ENCODE peak calls at places on chromosomes 1 and 21, in eight cellular contexts. P, S, C, T, O, G, I and K are unnamed samples.

GRCh38 chr21:44544566-44544965 is 4.6 kb upstream of the KRTAP10-1 start:
- DNase-seq in O (no peak), G (no peak), C (no peak), T (no peak), S (no peak), P (no peak), I (no peak), K (no peak)

GRCh38 chr1:149846042-149846441 is 53.3 kb upstream of the BOLA1 start:
- DNase-seq in O (no peak), C (no peak), S (no peak), P (peak), G (no peak), T (no peak), I (no peak), K (no peak)

GRCh38 chr1:56897150-56898004 is 42.8 kb downstream of the C8A start:
- DNase-seq in T (no peak), I (no peak), S (no peak), C (no peak), G (no peak), P (no peak), O (no peak), K (no peak)

GRCh38 chr1:20037877-20038276 is 32.1 kb upstream of the PLA2G5 start:
- DNase-seq in P (no peak), T (no peak), C (no peak), S (no peak), I (no peak), G (no peak), O (no peak), K (no peak)

GRCh38 chr1:49323925-49324540 is 547.3 kb upstream of the BEND5 start:
- DNase-seq in G (no peak), C (no peak), S (no peak), T (no peak), I (no peak), P (no peak), O (no peak), K (no peak)

GRCh38 chr1:50930193-50930592 is 29.9 kb downstream of the FAF1 start:
- DNase-seq in I (no peak), T (no peak), P (no peak), C (no peak), S (no peak), O (no peak), G (no peak), K (no peak)

GRCh38 chr1:82388679-82389078 is 587.9 kb downstream of the ADGRL2 start:
- DNase-seq in O (no peak), C (no peak), T (peak), I (no peak), G (no peak), S (peak), P (no peak), K (no peak)

GRCh38 chr1:14951766-14952165 is 201.8 kb upstream of the TMEM51 start:
- DNase-seq in G (no peak), S (no peak), O (no peak), T (no peak), C (no peak), I (no peak), P (no peak), K (no peak)

GRCh38 chr1:12140676-12141532 is 25.9 kb upstream of the TNFRSF1B start:
- DNase-seq in I (no peak), O (no peak), S (no peak), G (peak), T (no peak), C (no peak), P (no peak), K (no peak)

GRCh38 chr1:167059045-167059728 is 31.0 kb downstream of the GPA33 start:
- DNase-seq in O (peak), S (peak), C (peak), P (peak), T (peak), G (peak), I (peak), K (peak)

GRCh38 chr1:116508984-116509980 is 61.5 kb downstream of the CD58 start:
- DNase-seq in P (peak), O (no peak), I (no peak), S (no peak), C (no peak), G (no peak), T (peak), K (no peak)

GRCh38 chr1:206540044-206540758 is 32.9 kb downstream of the RASSF5 start:
- DNase-seq in G (no peak), C (peak), S (peak), I (peak), P (peak), T (no peak), O (peak), K (no peak)

GRCh38 chr1:81695741-81696140 is 105.0 kb upstream of the ADGRL2 start:
- DNase-seq in C (no peak), T (peak), G (no peak), S (no peak), I (no peak), O (no peak), P (no peak), K (no peak)

GRCh38 chr1:109783436-109783835 is 19.7 kb upstream of the EPS8L3 start:
- DNase-seq in P (no peak), G (peak), I (no peak), O (no peak), T (peak), S (peak), C (peak), K (no peak)

GRCh38 chr1:32066489-32066873 is 6.3 kb upstream of the TMEM39B start:
- DNase-seq in P (peak), O (peak), S (peak), I (no peak), T (peak), C (no peak), G (peak), K (no peak)

GRCh38 chr21:36478207-36478701 is 1.7 kb downstream of the CLDN14 start:
- DNase-seq in T (peak), C (no peak), G (no peak), S (no peak), P (no peak), O (no peak), I (no peak), K (peak)

GRCh38 chr1:183998045-183998444 is 39.5 kb downstream of the COLGALT2 start:
- DNase-seq in P (no peak), O (no peak), S (no peak), C (no peak), I (no peak), T (no peak), G (no peak), K (no peak)
- H3K27ac ChIP-seq in P (no peak), O (no peak), S (no peak), C (no peak), I (no peak), T (no peak), G (no peak), K (no peak)

DNA sequence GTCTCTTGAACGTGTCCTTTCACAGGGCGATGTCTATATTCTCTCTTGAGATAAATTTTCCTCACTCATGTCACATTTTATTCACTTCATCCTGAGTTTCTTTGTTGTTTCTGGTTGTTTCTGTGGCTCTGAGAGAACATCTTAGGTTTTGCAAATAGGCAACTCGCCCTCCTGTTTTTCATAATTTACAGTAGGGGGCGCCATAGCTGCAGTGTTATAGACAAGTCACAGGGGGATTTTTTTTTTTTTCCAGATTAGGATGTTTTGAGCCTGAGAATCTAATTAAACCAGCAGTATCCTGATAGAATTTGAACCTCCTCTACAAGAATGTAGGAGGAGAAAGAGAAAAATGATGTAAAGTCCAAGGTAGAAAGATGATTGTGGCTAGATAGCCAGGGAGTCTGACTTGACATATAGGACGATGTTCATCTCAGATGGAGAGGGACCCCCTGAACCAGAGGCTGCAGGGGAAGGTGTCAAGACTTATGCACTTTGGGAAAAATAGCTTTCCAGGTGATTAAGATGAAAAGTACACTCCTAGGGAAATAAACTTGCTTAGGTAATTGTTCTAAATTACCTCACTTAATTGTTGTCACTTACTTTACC is 76.3 kb downstream of the ZP4 start:
- DNase-seq in P (no peak), T (peak), G (no peak), O (no peak), S (no peak), I (no peak), C (no peak), K (no peak)
- TF ChIP-seq CTCF in P (peak), T (peak), G (peak), O (peak), S (no peak), I (peak), C (peak), K (peak)

GRCh38 chr1:86068841-86069756 is 87.5 kb downstream of the COL24A1 start:
- DNase-seq in S (no peak), G (no peak), C (no peak), I (no peak), O (no peak), T (peak), P (no peak), K (no peak)
- H3K4me3 ChIP-seq in S (no peak), G (no peak), C (no peak), I (no peak), O (no peak), T (no peak), P (no peak), K (no peak)

DNA sequence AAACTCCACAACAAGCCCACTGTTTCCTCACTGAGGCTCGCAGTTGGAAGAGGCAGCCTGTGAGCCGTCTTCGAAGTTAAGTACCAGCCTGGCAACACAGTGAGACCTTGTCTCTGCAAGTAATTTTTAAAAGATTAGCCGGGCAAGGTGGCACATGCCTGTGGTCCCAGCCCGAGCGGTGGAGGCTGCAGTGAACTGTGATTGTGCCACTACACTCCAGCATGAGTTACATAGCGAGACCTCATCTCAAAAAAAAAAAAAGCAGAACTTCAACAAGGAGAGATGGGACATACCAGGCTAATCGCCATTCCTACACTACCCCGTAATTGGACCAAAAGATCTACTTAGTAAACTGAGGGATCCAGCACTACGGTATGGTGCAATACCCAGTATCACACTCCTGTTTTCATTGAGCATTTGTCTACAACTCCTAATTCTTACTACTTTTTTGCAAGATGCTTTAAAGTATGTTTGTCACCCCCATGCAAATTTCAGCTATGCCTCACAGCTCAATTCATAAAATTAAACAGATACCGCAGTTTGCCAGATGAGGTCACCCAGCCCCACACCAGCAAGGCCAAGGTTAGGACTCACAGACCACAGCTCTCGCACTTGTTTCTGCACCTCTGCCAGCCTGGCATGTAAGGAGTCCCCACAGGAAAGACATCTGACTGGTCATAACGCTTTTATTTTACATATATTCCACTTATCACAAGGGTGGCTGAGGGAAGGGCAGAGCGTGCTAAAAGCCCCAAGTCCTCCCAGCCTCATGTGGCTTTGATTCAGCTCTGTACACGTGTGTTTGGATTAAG is 21.0 kb downstream of the SDE2 start:
- DNase-seq in I (peak), P (no peak), G (no peak), C (no peak), O (no peak), T (no peak), S (no peak), K (no peak)
- H3K27ac ChIP-seq in I (no peak), P (no peak), G (no peak), C (no peak), O (peak), T (no peak), S (no peak), K (no peak)

DNA sequence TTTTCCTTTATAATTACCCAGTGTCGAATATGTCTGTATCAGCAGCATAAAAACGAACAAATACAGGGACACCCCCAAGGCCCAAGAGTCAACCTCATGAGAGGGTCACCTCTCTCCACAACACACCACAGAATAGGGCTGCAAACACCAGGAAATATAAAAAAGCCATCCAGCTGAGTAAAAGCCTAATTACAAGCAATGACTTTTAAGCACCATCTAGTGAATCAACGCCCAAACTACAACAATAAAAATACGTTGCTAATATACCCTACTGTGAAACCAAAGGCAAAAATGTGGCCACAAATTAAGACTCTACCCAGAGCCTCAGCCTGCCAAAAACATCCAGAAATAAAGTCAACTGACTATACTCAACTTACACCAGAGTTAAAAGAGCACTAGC is 817.9 kb upstream of the NEGR1 start:
- DNase-seq in I (no peak), P (no peak), C (no peak), T (no peak), O (no peak), S (no peak), G (no peak), K (no peak)
- TF ChIP-seq CTCF in I (no peak), P (no peak), C (no peak), T (no peak), O (no peak), S (no peak), G (no peak), K (no peak)

GRCh38 chr1:27527223-27527856 is 37.4 kb upstream of the WASF2 start:
- DNase-seq in I (no peak), G (peak), T (peak), O (no peak), S (peak), P (peak), C (peak), K (peak)

GRCh38 chr1:27525296-27526271 is 35.6 kb upstream of the WASF2 start:
- DNase-seq in S (no peak), C (peak), P (peak), O (no peak), I (no peak), G (peak), T (peak), K (no peak)

GRCh38 chr1:27528701-27529637 is 39.0 kb upstream of the WASF2 start:
- DNase-seq in C (peak), G (peak), S (peak), I (no peak), O (no peak), T (peak), P (peak), K (peak)

GRCh38 chr1:27527857-27528700 is 38.1 kb upstream of the WASF2 start:
- DNase-seq in T (no peak), G (peak), I (peak), S (no peak), O (peak), C (peak), P (peak), K (no peak)

DNA sequence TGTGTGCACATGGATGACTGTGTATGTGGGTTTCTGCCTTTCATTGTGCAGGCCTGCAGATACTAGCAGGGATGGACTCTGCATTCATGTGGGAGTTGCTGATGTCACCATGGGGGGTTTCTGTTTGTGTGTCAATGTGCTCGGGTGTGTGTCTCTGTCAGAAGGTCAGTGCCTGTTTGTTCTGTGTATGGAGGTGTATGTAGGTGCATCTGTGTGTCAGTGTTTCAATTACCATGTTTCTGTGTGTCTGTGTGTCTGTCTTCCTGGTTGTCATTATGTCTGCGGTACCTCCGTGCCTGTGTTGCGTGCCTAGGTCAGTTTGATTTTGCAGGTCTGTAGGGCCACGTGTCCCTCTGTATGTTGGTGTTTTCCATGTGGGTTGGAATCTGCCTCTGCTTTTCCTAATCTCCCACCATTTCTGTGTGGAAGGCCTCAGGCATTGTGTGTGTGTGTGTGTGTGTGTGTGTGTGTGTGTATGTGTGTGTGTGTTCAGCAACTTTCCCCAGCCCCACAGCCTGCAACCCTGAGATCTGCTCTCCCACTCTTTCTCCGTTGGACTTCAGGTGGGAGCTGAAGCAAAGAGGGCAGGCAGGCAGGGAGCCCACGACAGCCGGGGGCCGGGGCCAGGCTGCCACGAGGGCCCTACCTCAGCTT is 36.7 kb upstream of the WASF2 start:
- DNase-seq in G (no peak), O (no peak), C (no peak), S (no peak), T (peak), I (no peak), P (no peak), K (no peak)
- H3K4me3 ChIP-seq in G (peak), O (no peak), C (peak), S (peak), T (no peak), I (no peak), P (no peak), K (peak)

DNA sequence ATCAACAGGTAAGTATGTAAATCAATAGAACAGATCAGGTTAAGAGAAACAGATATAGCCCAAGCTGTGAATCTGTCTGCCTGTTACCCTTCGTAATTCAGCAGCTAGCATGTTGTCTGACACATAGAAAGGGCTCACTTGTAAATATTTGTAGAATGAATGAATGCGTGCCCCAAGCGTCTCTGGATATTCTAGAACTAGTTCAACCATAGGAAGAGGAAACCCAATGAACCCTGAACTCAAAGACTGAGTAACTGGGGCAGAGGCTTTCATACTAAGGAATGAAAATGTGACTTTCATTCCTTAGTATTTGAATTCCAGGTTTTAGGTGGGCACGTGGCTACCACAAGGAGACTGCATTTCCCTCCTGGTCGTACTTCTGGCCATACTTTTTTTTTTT is 60.1 kb upstream of the SMYD2 start:
- DNase-seq in P (no peak), C (no peak), O (no peak), I (no peak), T (no peak), S (no peak), G (no peak), K (no peak)
- H3K27ac ChIP-seq in P (no peak), C (no peak), O (no peak), I (no peak), T (no peak), S (no peak), G (no peak), K (no peak)

DNA sequence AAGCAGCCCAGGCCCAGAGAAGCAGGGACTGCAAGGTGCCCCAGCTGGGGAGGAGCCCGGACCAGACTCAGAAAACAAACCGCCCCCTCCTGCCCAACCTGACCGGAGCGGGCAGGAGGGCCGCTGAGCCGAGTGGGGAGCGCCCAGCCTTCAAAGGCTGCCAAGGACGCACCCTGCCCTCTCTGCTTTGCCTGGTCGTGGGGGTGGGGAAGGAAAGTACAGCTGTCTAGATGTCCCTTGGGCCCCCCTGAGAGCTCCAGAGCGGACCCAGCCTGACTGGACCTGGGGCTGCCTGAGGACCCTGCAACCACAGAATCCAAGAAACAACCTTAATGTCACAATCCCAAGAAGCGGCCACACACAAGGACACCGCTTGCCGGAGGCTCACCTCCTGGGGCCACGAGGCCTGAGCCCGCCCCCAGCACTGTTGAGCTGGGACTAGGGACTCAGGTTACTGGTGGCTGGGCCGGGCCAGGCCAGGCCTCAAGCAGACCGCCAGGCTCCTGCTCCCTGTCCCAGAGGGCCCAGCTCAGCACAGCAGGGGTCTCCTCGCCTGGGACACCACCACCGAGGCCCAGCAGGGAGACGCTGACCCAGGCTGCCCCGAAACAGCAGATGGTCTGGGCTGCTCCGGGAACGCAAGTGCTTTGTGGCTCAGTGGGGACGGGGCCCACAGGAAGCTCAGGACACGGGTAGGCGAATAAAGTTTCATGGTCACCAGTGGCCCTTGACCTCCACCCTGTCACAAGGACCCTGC is 1.4 kb downstream of the DVL1 start:
- DNase-seq in I (peak), G (peak), P (peak), T (peak), S (no peak), O (peak), C (no peak), K (no peak)
- TF ChIP-seq CTCF in I (no peak), G (no peak), P (no peak), T (no peak), S (no peak), O (no peak), C (no peak), K (no peak)

GRCh38 chr1:178599745-178600144 is 86.8 kb downstream of the TEX35 start:
- DNase-seq in P (no peak), S (no peak), O (no peak), I (no peak), G (no peak), C (no peak), T (no peak), K (no peak)
- H3K4me3 ChIP-seq in P (no peak), S (no peak), O (no peak), I (no peak), G (no peak), C (no peak), T (no peak), K (no peak)